ENCODE peak calls at places on chromosome 7, in five cellular contexts. W is colonic mucosa; A is NCI-H2081; Y is CD8-positive, alpha-beta memory T cell; E is activated CD4-positive, alpha-beta T cell treated with anti-CD3 and anti-CD28 coated beads, Interleukin-2, amount 10 ng/mL, durations not matched to agents 7 days and 5 days. T is an unnamed sample.

GRCh38 chr7:6385110-6385792 is 62.5 kb downstream of the DAGLB start:
- DNase-seq in W (no peak), A (peak), Y (no peak), E (no peak), T (no peak)

GRCh38 chr7:7274782-7275181 is 92.4 kb downstream of the C1GALT1 start:
- DNase-seq in W (no peak), A (no peak), Y (no peak), E (no peak), T (no peak)

GRCh38 chr7:51135576-51135975 is 181.0 kb downstream of the COBL start:
- DNase-seq in W (no peak), A (no peak), Y (no peak), E (no peak), T (no peak)

GRCh38 chr7:91398341-91398740 is 134.1 kb downstream of the FZD1 start:
- DNase-seq in W (no peak), A (peak), Y (no peak), E (no peak), T (no peak)

GRCh38 chr7:158325530-158326381 is 261.9 kb downstream of the PTPRN2 start:
- DNase-seq in W (no peak), A (peak), Y (no peak), E (no peak), T (no peak)

GRCh38 chr7:93779115-93779514 is 111.4 kb downstream of the TFPI2 start:
- DNase-seq in W (no peak), A (no peak), Y (no peak), E (no peak), T (no peak)

GRCh38 chr7:76225379-76225778 is 23.7 kb downstream of the SRRM3 start:
- DNase-seq in W (no peak), A (no peak), Y (peak), E (peak), T (no peak)

GRCh38 chr7:150993511-150993910 is 2.7 kb downstream of the NOS3 start:
- DNase-seq in W (no peak), A (no peak), Y (no peak), E (no peak), T (no peak)

GRCh38 chr7:8232999-8233847 is 28.7 kb downstream of the ICA1 start:
- DNase-seq in W (no peak), A (no peak), Y (no peak), E (no peak), T (no peak)

GRCh38 chr7:33905389-33906032 is at the start of gene BMPER:
- DNase-seq in W (peak), A (peak), Y (no peak), E (peak), T (no peak)

GRCh38 chr7:83976302-83976701 is 218.3 kb downstream of the SEMA3A start:
- DNase-seq in W (no peak), A (peak), Y (no peak), E (peak), T (no peak)

GRCh38 chr7:97025130-97025499 is 484 bp upstream of the DLX5 start:
- DNase-seq in W (no peak), A (no peak), Y (no peak), E (no peak), T (no peak)

GRCh38 chr7:712601-713457 is 13.7 kb upstream of the DNAAF5 start:
- DNase-seq in W (no peak), A (no peak), Y (no peak), E (no peak), T (peak)

GRCh38 chr7:149625339-149625946 is 127.8 kb upstream of the ZNF746 start:
- DNase-seq in W (peak), A (no peak), Y (peak), E (peak), T (peak)

GRCh38 chr7:309586-310228 is 19.7 kb downstream of the FOXL3 start:
- DNase-seq in W (no peak), A (no peak), Y (no peak), E (no peak), T (no peak)

GRCh38 chr7:7002416-7003062 is 176.5 kb upstream of the CCZ1B start:
- DNase-seq in W (no peak), A (no peak), Y (no peak), E (no peak), T (no peak)

GRCh38 chr7:91089382-91089963 is 174.8 kb upstream of the FZD1 start:
- DNase-seq in W (no peak), A (peak), Y (no peak), E (no peak), T (no peak)

GRCh38 chr7:140899883-140900282 is 24.8 kb downstream of the BRAF start:
- DNase-seq in W (no peak), A (peak), Y (no peak), E (no peak), T (no peak)

GRCh38 chr7:51545131-51545530 is 228.5 kb upstream of the COBL start:
- DNase-seq in W (no peak), A (no peak), Y (no peak), E (no peak), T (no peak)

GRCh38 chr7:109126404-109127050 is 556.9 kb downstream of the DNAJB9 start:
- DNase-seq in W (no peak), A (no peak), Y (no peak), E (no peak), T (no peak)

GRCh38 chr7:55550838-55551537 is 21.3 kb downstream of the VOPP1 start:
- DNase-seq in W (no peak), A (no peak), Y (no peak), E (no peak), T (no peak)

GRCh38 chr7:48691788-48692187 is 232.6 kb upstream of the CDC14C start:
- DNase-seq in W (no peak), A (no peak), Y (no peak), E (no peak), T (no peak)

GRCh38 chr7:159158125-159158887 is 13.6 kb upstream of the VIPR2 start:
- DNase-seq in W (no peak), A (no peak), Y (no peak), E (no peak), T (no peak)

GRCh38 chr7:42064534-42064933 is 172.5 kb downstream of the GLI3 start:
- DNase-seq in W (no peak), A (no peak), Y (no peak), E (no peak), T (no peak)

GRCh38 chr7:143345428-143345900 is 17.0 kb downstream of the FAM131B start:
- DNase-seq in W (peak), A (no peak), Y (peak), E (peak), T (peak)

GRCh38 chr7:151411551-151411950 is 1.7 kb upstream of the WDR86 start:
- DNase-seq in W (no peak), A (no peak), Y (no peak), E (no peak), T (no peak)

GRCh38 chr7:134549366-134549765 is 456 bp downstream of the AKR1B15 start:
- DNase-seq in W (no peak), A (no peak), Y (no peak), E (no peak), T (no peak)

T was measured in lower leg skin.